ENCODE peak calls at places on chromosomes 2 and 18, in nine cellular contexts. Y is kidney epithelial cell, Z is GM10248, K is lung, U is fibroblast of lung, A is nephron progenitor cell, N is fibroblast of the aortic adventitia, I is tibial artery, Q is stomach. C is an unnamed sample.

GRCh38 chr2:27071990-27072830 is 756 bp upstream of the OST4 start:
- DNase-seq in Y (no peak), Z (peak), K (no peak), U (peak), A (peak), N (peak), I (peak), Q (peak), C (no peak)

GRCh38 chr18:48374423-48375149 is 34.6 kb downstream of the ZBTB7C start:
- DNase-seq in Y (no peak), Z (no peak), K (no peak), U (peak), A (no peak), N (peak), I (no peak), Q (no peak), C (no peak)

GRCh38 chr2:118089015-118089800 is 937 bp downstream of the INSIG2 start:
- DNase-seq in Y (no peak), Z (peak), K (no peak), U (peak), A (peak), N (peak), I (no peak), Q (peak), C (no peak)

GRCh38 chr2:206198677-206199076 is 39.0 kb downstream of the EEF1B2 start:
- DNase-seq in Y (no peak), Z (no peak), K (no peak), U (no peak), A (no peak), N (peak), I (no peak), Q (no peak), C (no peak)

GRCh38 chr2:203532957-203533695 is 2.0 kb downstream of the RAPH1 start:
- DNase-seq in Y (no peak), Z (no peak), K (no peak), U (peak), A (peak), N (peak), I (no peak), Q (no peak), C (no peak)

GRCh38 chr2:88100489-88100858 is 27.4 kb downstream of the FABP1 start:
- DNase-seq in Y (no peak), Z (no peak), K (no peak), U (no peak), A (no peak), N (no peak), I (no peak), Q (no peak), C (no peak)

GRCh38 chr2:120287183-120288015 is 34.7 kb downstream of the RALB start:
- DNase-seq in Y (peak), Z (peak), K (peak), U (peak), A (no peak), N (peak), I (no peak), Q (no peak), C (no peak)

GRCh38 chr2:225326969-225327368 is 72.5 kb upstream of the NYAP2 start:
- DNase-seq in Y (peak), Z (no peak), K (no peak), U (no peak), A (no peak), N (no peak), I (no peak), Q (no peak), C (no peak)

GRCh38 chr2:236642584-236643291 is 73.1 kb downstream of the ACKR3 start:
- DNase-seq in Y (peak), Z (no peak), K (peak), U (peak), A (no peak), N (peak), I (peak), Q (peak), C (no peak)

GRCh38 chr2:28668880-28669279 is 82.8 kb upstream of the PPP1CB start:
- DNase-seq in Y (no peak), Z (no peak), K (no peak), U (no peak), A (no peak), N (no peak), I (no peak), Q (no peak), C (no peak)

GRCh38 chr18:24010673-24011072 is 3.9 kb upstream of the TTC39C start:
- DNase-seq in Y (no peak), Z (no peak), K (no peak), U (no peak), A (no peak), N (no peak), I (no peak), Q (no peak), C (no peak)

GRCh38 chr2:63926800-63927199 is 85.1 kb downstream of the UGP2 start:
- DNase-seq in Y (no peak), Z (no peak), K (no peak), U (no peak), A (no peak), N (no peak), I (no peak), Q (no peak), C (no peak)

GRCh38 chr2:233025706-233026105 is 6.8 kb upstream of the NEU2 start:
- DNase-seq in Y (no peak), Z (no peak), K (no peak), U (peak), A (no peak), N (peak), I (no peak), Q (no peak), C (no peak)

GRCh38 chr2:30448308-30448707 is 1.3 kb downstream of the LCLAT1 start:
- DNase-seq in Y (no peak), Z (no peak), K (no peak), U (no peak), A (no peak), N (no peak), I (no peak), Q (no peak), C (no peak)

GRCh38 chr18:46939337-46939963 is 22.0 kb downstream of the KATNAL2 start:
- DNase-seq in Y (no peak), Z (no peak), K (no peak), U (peak), A (no peak), N (peak), I (no peak), Q (no peak), C (no peak)

GRCh38 chr2:240138275-240138984 is 2.0 kb downstream of the OTOS start:
- DNase-seq in Y (no peak), Z (no peak), K (no peak), U (no peak), A (no peak), N (peak), I (peak), Q (no peak), C (peak)
- TF ChIP-seq CTCF in Y (no peak), Z (no peak), K (no peak), U (no peak), A (no peak), N (no peak), I (no peak), Q (no peak), C (no peak)

DNA sequence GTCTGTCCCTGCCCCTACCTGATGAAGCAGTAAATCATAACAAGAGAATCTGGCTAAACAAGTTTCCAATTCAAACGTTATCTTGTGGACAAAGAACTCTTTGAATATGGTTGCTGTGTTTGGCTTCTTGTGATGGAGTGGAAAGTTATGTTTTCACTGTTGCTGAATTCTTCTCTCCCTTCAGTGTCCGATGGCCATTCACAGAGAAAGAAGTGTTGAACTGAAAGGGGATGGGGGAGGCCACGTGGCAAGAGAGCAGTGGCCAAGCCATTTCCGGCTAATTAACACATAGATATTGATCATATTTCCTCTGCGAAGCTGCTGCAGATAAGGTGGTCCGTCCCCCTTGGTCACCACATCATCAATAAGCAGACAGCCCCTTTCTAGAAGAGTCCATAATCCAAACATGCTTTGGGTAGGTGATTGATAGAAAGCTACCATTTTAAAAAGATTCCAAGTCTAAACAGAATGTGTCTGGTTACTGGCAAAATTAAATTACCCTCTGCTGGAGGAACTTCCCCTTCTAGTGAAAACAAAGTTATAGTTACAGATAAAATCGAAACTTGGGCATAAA is 36.9 kb upstream of the FZD7 start:
- DNase-seq in Y (no peak), Z (no peak), K (no peak), U (no peak), A (no peak), N (no peak), I (no peak), Q (no peak), C (no peak)
- TF ChIP-seq CTCF in Y (no peak), Z (no peak), K (no peak), U (no peak), A (no peak), N (no peak), I (no peak), Q (no peak), C (no peak)

DNA sequence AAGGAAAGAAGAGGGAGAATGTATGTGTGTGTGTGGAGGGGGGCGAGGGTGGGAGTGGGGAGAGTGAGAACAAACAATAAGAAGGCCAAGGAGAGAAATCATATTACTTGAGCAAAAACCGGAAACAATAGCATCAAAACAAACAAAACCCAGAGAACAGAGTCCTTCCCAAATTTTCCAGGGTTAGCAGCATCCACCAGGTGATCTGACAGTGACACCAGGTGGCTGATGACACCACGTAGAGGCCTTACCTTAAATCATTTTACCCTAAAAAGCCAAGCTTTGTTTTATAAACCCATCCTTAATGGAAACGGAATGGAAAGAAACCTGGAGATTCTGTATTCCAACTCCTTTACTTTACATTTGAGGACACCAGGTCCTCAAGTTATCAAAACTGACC is 42.9 kb downstream of the CDCA7 start:
- DNase-seq in Y (no peak), Z (no peak), K (no peak), U (no peak), A (no peak), N (no peak), I (no peak), Q (no peak), C (no peak)
- TF ChIP-seq CTCF in Y (no peak), Z (peak), K (no peak), U (no peak), A (no peak), N (no peak), I (no peak), Q (no peak), C (peak)

GRCh38 chr2:19313553-19313952 is 44.9 kb downstream of the OSR1 start:
- DNase-seq in Y (no peak), Z (no peak), K (no peak), U (no peak), A (no peak), N (no peak), I (no peak), Q (no peak), C (no peak)

DNA sequence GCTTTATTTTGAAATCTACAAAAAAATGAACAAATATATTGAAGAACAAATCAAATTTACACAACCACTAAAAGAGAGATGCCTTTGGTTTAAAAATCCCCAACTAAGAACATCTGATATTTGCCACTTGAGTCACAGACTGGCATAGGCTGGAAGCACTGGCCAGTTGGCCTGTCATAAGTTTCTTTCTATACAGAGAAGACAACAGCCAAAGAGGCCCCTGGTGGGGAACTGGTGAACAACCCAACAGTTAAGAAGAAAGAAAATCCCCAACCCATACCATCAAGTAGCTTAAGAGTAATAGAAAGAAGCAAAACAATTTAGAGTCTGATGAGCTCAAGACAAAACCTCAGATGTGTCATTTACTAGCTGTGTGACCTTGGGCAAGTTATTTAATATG is 45.5 kb downstream of the OSR1 start:
- DNase-seq in Y (no peak), Z (peak), K (no peak), U (peak), A (no peak), N (peak), I (no peak), Q (peak), C (no peak)
- TF ChIP-seq CTCF in Y (peak), Z (no peak), K (no peak), U (peak), A (no peak), N (peak), I (peak), Q (peak), C (peak)

DNA sequence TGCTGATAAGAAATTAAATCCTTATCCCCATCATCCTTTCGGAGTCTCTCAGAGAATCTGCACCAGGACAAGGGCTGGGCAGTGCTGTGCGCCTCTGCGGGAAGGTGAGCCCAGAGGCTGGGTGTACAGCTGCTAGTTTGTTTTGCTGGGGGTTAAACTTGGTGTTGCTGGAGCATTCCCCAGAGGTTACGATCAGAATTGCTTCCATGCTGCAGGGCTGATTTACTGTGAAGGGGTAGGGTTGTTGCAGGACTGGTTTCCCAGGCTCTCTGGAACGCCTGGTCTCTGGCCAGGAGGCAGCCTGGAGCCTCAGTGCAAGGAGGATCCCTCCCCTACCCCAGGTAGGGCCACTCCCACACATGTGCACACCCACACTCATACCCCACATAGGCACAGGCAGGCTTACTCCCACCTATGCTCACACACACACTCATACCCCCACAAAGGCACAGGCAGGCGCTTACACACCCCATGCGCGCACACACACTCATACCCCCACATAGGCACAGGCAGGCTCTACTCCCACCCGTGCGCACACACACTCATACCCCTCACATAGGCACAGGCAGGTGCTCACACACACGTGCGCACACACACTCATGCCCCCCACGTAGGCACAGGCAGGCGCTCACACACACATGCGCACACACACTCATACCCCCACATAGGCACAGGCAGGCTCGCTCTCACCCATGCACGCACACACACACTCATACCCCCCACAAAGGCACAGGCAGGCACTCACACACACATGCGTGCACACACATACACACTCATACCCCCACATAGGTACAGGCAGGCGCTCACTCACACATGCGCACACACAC is 11.3 kb downstream of the CNNM4 start:
- DNase-seq in Y (no peak), Z (no peak), K (peak), U (no peak), A (no peak), N (no peak), I (no peak), Q (peak), C (no peak)
- TF ChIP-seq CTCF in Y (no peak), Z (no peak), K (no peak), U (no peak), A (no peak), N (no peak), I (no peak), Q (peak), C (no peak)

GRCh38 chr2:159202568-159203071 is 83.9 kb downstream of the WDSUB1 start:
- DNase-seq in Y (peak), Z (no peak), K (peak), U (peak), A (no peak), N (peak), I (peak), Q (no peak), C (no peak)
- TF ChIP-seq CTCF in Y (no peak), Z (no peak), K (no peak), U (no peak), A (no peak), N (peak), I (no peak), Q (no peak), C (no peak)

DNA sequence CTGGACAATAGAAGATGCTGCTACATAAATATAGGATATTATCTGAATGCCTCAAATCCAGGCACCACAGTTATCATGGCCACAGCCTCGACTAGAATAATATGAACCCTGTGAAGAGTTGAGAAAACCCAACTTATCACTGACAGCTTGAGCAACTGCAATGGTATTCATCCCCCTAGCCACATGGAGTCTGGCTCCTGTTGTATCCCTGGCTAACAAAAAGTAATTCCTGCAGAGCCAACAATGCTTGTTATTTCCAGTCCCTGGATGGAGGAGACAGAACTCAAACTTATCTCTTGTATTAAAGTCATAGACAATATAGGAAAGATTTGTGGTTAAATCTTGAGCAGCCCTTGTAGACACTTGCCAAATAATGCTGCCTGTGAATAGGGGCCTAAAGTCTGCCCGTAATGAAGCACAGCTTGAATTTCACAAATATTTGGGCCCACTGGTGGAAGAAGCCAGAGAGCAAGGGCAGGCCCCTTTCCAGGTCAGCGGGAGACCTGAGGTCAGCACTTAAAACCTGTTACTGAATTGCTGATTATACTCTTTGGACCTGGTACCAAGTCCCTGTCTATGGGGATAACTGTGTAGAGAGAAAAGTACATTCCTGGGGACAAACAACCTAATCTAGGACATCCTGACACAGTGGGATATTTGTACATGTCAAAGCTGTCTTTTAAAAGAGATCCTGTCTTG is 28.4 kb upstream of the SUCLG1 start:
- DNase-seq in Y (no peak), Z (no peak), K (no peak), U (peak), A (no peak), N (peak), I (no peak), Q (no peak), C (no peak)
- TF ChIP-seq CTCF in Y (no peak), Z (no peak), K (no peak), U (no peak), A (no peak), N (no peak), I (no peak), Q (no peak), C (no peak)

GRCh38 chr2:136117909-136118818 is at the start of gene CXCR4:
- DNase-seq in Y (no peak), Z (peak), K (peak), U (peak), A (peak), N (peak), I (peak), Q (peak), C (no peak)
- TF ChIP-seq CTCF in Y (peak), Z (no peak), K (no peak), U (no peak), A (peak), N (peak), I (no peak), Q (no peak), C (no peak)

GRCh38 chr2:123993728-123994323 is 31.3 kb upstream of the CNTNAP5 start:
- DNase-seq in Y (no peak), Z (peak), K (peak), U (no peak), A (peak), N (peak), I (no peak), Q (peak), C (no peak)
- TF ChIP-seq CTCF in Y (peak), Z (peak), K (no peak), U (no peak), A (peak), N (peak), I (peak), Q (peak), C (peak)

C was measured in RWPE2.